ENCODE peak calls at places on chromosome 18, in five cellular contexts. S is A549, U is RWPE1, O is fibroblast of the aortic adventitia, P is fibroblast of mammary gland. T is an unnamed sample.

GRCh38 chr18:23690505-23691068 is 1.3 kb downstream of the LAMA3 start:
- DNase-seq in S (no peak), P (no peak), O (no peak), U (no peak), T (no peak)

GRCh38 chr18:55245200-55245599 is 285.9 kb upstream of the CCDC68 start:
- DNase-seq in S (no peak), P (no peak), U (no peak), O (peak), T (no peak)

GRCh38 chr18:14949800-14950415 is 201.9 kb downstream of the ANKRD30B start:
- DNase-seq in U (no peak), S (no peak), P (no peak), O (no peak), T (no peak)

GRCh38 chr18:41073372-41073954 is 881.6 kb upstream of the PIK3C3 start:
- DNase-seq in P (peak), U (peak), O (peak), S (no peak), T (peak)

GRCh38 chr18:23587220-23587642 is 925 bp upstream of the NPC1 start:
- DNase-seq in S (no peak), P (peak), O (no peak), U (no peak), T (no peak)

GRCh38 chr18:58856881-58857280 is 7.8 kb upstream of the ZNF532 start:
- DNase-seq in P (peak), U (peak), O (peak), S (no peak), T (peak)

GRCh38 chr18:50637961-50638622 is 78.2 kb downstream of the MAPK4 start:
- DNase-seq in P (no peak), S (no peak), O (no peak), U (no peak), T (no peak)

GRCh38 chr18:59655661-59656060 is 41.6 kb downstream of the CCBE1 start:
- DNase-seq in U (no peak), O (no peak), P (no peak), S (no peak), T (no peak)

GRCh38 chr18:23599809-23600208 is 13.5 kb upstream of the NPC1 start:
- DNase-seq in S (no peak), U (no peak), O (no peak), P (no peak), T (no peak)

GRCh38 chr18:24432618-24433017 is 6.1 kb downstream of the IMPACT start:
- DNase-seq in O (no peak), P (no peak), S (no peak), U (no peak), T (no peak)

GRCh38 chr18:9971313-9971920 is 57.6 kb downstream of the VAPA start:
- DNase-seq in S (peak), P (peak), O (peak), U (peak), T (peak)

GRCh38 chr18:7000484-7001096 is 117.0 kb downstream of the LAMA1 start:
- DNase-seq in U (peak), S (no peak), P (peak), O (peak), T (peak)

GRCh38 chr18:46481847-46482245 is 175.2 kb downstream of the LOXHD1 start:
- DNase-seq in S (no peak), P (peak), O (peak), U (peak), T (peak)

GRCh38 chr18:50071393-50071792 is 123.6 kb downstream of the MYO5B start:
- DNase-seq in P (no peak), U (no peak), S (no peak), O (no peak), T (no peak)

GRCh38 chr18:11728247-11728646 is 39.2 kb downstream of the GNAL start:
- DNase-seq in S (no peak), O (peak), P (peak), U (peak), T (peak)

GRCh38 chr18:37660658-37661057 is 95.1 kb upstream of the CELF4 start:
- DNase-seq in P (no peak), U (no peak), S (no peak), O (no peak), T (no peak)

GRCh38 chr18:69757733-69758132 is 189.9 kb downstream of the CD226 start:
- DNase-seq in O (peak), S (no peak), P (peak), U (no peak), T (peak)

GRCh38 chr18:809985-810642 is 1.9 kb downstream of the YES1 start:
- DNase-seq in S (no peak), U (no peak), P (no peak), O (no peak), T (no peak)

GRCh38 chr18:52670903-52671302 is 330.9 kb downstream of the DCC start:
- DNase-seq in O (peak), P (peak), S (peak), U (peak), T (peak)
- TF ChIP-seq CTCF in O (no peak), P (no peak), S (peak), U (no peak), T (peak)

GRCh38 chr18:48951448-48952286 is 902 bp upstream of the SMAD7 start:
- DNase-seq in S (no peak), P (peak), O (peak), U (peak), T (peak)
- TF ChIP-seq CTCF in S (no peak), P (no peak), O (peak), U (no peak), T (peak)

DNA sequence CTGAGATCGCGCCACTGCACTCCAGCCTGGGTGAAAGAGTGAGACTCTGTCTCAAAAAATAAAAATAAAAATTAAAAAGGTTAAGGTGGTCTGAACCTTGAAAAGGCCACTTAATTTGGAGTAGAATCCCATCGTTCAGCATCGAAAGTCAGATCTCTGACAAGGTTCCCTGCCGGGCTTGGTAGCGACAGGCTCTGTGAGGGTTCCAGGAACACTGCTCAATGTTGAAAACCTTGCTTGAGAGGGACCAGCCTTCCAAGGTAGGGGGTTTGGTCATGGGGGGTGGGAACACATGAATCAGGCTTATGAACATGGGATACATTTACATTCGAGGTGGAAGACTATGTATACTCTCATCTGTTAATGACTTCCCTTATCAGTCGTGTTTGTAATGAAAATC is 232.2 kb downstream of the FHOD3 start:
- DNase-seq in S (no peak), U (no peak), O (no peak), P (no peak), T (no peak)
- TF ChIP-seq CTCF in S (no peak), U (no peak), O (no peak), P (no peak), T (no peak)

GRCh38 chr18:63317982-63318881 is 1.3 kb downstream of the BCL2 start:
- DNase-seq in P (no peak), S (no peak), U (peak), O (no peak), T (peak)
- TF ChIP-seq CTCF in P (peak), S (no peak), U (peak), O (peak), T (peak)

GRCh38 chr18:32469190-32469611 is 1.5 kb downstream of the GAREM1 start:
- DNase-seq in P (peak), S (peak), U (no peak), O (peak), T (peak)
- TF ChIP-seq CTCF in P (peak), S (no peak), U (peak), O (peak), T (peak)

GRCh38 chr18:13528739-13529392 is 197.5 kb downstream of the FAM210A start:
- DNase-seq in S (no peak), P (no peak), O (no peak), U (no peak), T (no peak)
- TF ChIP-seq CTCF in S (no peak), P (no peak), O (no peak), U (no peak), T (no peak)

GRCh38 chr18:8322486-8322885 is 286.8 kb upstream of the RAB12 start:
- DNase-seq in O (no peak), P (no peak), S (no peak), U (no peak), T (no peak)

GRCh38 chr18:8319798-8320477 is 289.3 kb upstream of the RAB12 start:
- DNase-seq in U (no peak), P (peak), O (peak), S (no peak), T (no peak)

GRCh38 chr18:8329186-8329771 is 280.0 kb upstream of the RAB12 start:
- DNase-seq in P (peak), U (no peak), O (peak), S (no peak), T (no peak)

GRCh38 chr18:8326763-8327394 is 282.4 kb upstream of the RAB12 start:
- DNase-seq in P (no peak), S (no peak), O (no peak), U (no peak), T (no peak)

GRCh38 chr18:8324343-8325065 is 284.7 kb upstream of the RAB12 start:
- DNase-seq in S (no peak), P (no peak), O (no peak), U (no peak), T (no peak)
- TF ChIP-seq CTCF in S (no peak), P (peak), O (peak), U (no peak), T (no peak)

GRCh38 chr18:68667121-68667520 is 47.8 kb downstream of the TMX3 start:
- DNase-seq in O (peak), S (no peak), P (peak), U (no peak), T (no peak)

GRCh38 chr18:68666316-68666715 is 48.6 kb downstream of the TMX3 start:
- DNase-seq in S (no peak), O (peak), P (peak), U (no peak), T (no peak)

GRCh38 chr18:68660355-68661183 is 54.3 kb downstream of the TMX3 start:
- DNase-seq in O (peak), P (peak), S (peak), U (peak), T (peak)

GRCh38 chr18:68665623-68666022 is 49.3 kb downstream of the TMX3 start:
- DNase-seq in P (no peak), S (no peak), O (no peak), U (no peak), T (no peak)

GRCh38 chr18:68662779-68663178 is 52.1 kb downstream of the TMX3 start:
- DNase-seq in S (no peak), U (no peak), O (peak), P (peak), T (peak)
- TF ChIP-seq CTCF in S (no peak), U (no peak), O (peak), P (peak), T (peak)